ENCODE peak calls at places on chromosomes 13 and 19, in ten cellular contexts. K, P, C, U, S, J, T, D, B and L are unnamed samples.

GRCh38 chr13:107883561-107884175 is 331.7 kb downstream of the LIG4 start:
- DNase-seq in K (no peak), P (no peak), C (peak), U (no peak), S (no peak), J (peak), T (no peak), D (no peak), B (no peak), L (peak)

GRCh38 chr19:45506991-45507863 is at the start of gene VASP:
- DNase-seq in K (peak), P (peak), C (peak), U (peak), S (peak), J (peak), T (peak), D (no peak), B (peak), L (peak)

GRCh38 chr13:66492479-66492878 is 737.7 kb downstream of the PCDH9 start:
- DNase-seq in K (no peak), P (no peak), C (peak), U (no peak), S (no peak), J (no peak), T (no peak), D (no peak), B (no peak), L (no peak)

GRCh38 chr19:40433391-40434216 is 7.8 kb upstream of the SERTAD1 start:
- DNase-seq in K (peak), P (peak), C (peak), U (peak), S (peak), J (peak), T (peak), D (peak), B (peak), L (peak)

GRCh38 chr19:48872884-48873475 is 759 bp downstream of the PPP1R15A start:
- DNase-seq in K (peak), P (peak), C (peak), U (peak), S (peak), J (peak), T (peak), D (peak), B (no peak), L (peak)

GRCh38 chr13:51806571-51806970 is 2.6 kb upstream of the DHRS12 start:
- DNase-seq in K (no peak), P (no peak), C (no peak), U (no peak), S (peak), J (no peak), T (no peak), D (no peak), B (no peak), L (peak)

GRCh38 chr19:8004723-8005513 is 523 bp downstream of the ELAVL1 start:
- DNase-seq in K (peak), P (no peak), C (peak), U (peak), S (peak), J (no peak), T (no peak), D (no peak), B (no peak), L (peak)

GRCh38 chr13:27967736-27968315 is 1.3 kb downstream of the CDX2 start:
- DNase-seq in K (no peak), P (no peak), C (peak), U (no peak), S (no peak), J (no peak), T (no peak), D (no peak), B (no peak), L (no peak)

GRCh38 chr19:15829277-15829770 is 13.9 kb upstream of the OR10H1 start:
- DNase-seq in K (no peak), P (no peak), C (no peak), U (no peak), S (no peak), J (no peak), T (no peak), D (no peak), B (no peak), L (no peak)

GRCh38 chr19:46924874-46925547 is 64.2 kb downstream of the ARHGAP35 start:
- DNase-seq in K (no peak), P (peak), C (no peak), U (no peak), S (no peak), J (no peak), T (no peak), D (no peak), B (no peak), L (no peak)

GRCh38 chr19:8926341-8926740 is 83.9 kb downstream of the MUC16 start:
- DNase-seq in K (no peak), P (no peak), C (no peak), U (no peak), S (no peak), J (no peak), T (no peak), D (no peak), B (no peak), L (no peak)

GRCh38 chr13:46797468-46798237 is 692 bp upstream of the ESD start:
- DNase-seq in K (no peak), P (peak), C (no peak), U (no peak), S (peak), J (peak), T (no peak), D (no peak), B (no peak), L (no peak)

GRCh38 chr19:49763230-49763629 is at the start of gene TSKS:
- DNase-seq in K (no peak), P (no peak), C (no peak), U (no peak), S (no peak), J (no peak), T (no peak), D (no peak), B (no peak), L (no peak)

GRCh38 chr19:1315470-1316166 is 29.9 kb downstream of the EFNA2 start:
- DNase-seq in K (peak), P (peak), C (peak), U (no peak), S (peak), J (peak), T (no peak), D (no peak), B (no peak), L (peak)

GRCh38 chr13:94673841-94674240 is 38.5 kb downstream of the SOX21 start:
- DNase-seq in K (no peak), P (no peak), C (no peak), U (no peak), S (no peak), J (no peak), T (no peak), D (no peak), B (no peak), L (no peak)

GRCh38 chr19:38234615-38235014 is 10.6 kb upstream of the DPF1 start:
- DNase-seq in K (no peak), P (no peak), C (peak), U (no peak), S (no peak), J (no peak), T (no peak), D (no peak), B (no peak), L (no peak)

GRCh38 chr19:2616741-2617392 is 85.6 kb downstream of the GNG7 start:
- DNase-seq in K (peak), P (peak), C (no peak), U (no peak), S (no peak), J (no peak), T (no peak), D (no peak), B (no peak), L (no peak)

GRCh38 chr19:6048808-6049405 is 61.4 kb downstream of the RFX2 start:
- DNase-seq in K (peak), P (peak), C (peak), U (peak), S (peak), J (peak), T (peak), D (no peak), B (no peak), L (peak)

GRCh38 chr13:57627663-57628062 is 3.9 kb upstream of the PCDH17 start:
- DNase-seq in K (no peak), P (no peak), C (peak), U (no peak), S (peak), J (no peak), T (no peak), D (no peak), B (no peak), L (peak)

GRCh38 chr19:16608290-16608704 is 19.7 kb downstream of the MED26 start:
- DNase-seq in K (no peak), P (no peak), C (peak), U (no peak), S (peak), J (peak), T (no peak), D (no peak), B (no peak), L (peak)

GRCh38 chr13:21984156-21984555 is 313.3 kb downstream of the FGF9 start:
- DNase-seq in K (no peak), P (no peak), C (no peak), U (no peak), S (no peak), J (no peak), T (no peak), D (no peak), B (no peak), L (no peak)

GRCh38 chr13:113656831-113657671 is 947 bp downstream of the ATP4B start:
- DNase-seq in K (no peak), P (peak), C (no peak), U (no peak), S (no peak), J (no peak), T (no peak), D (no peak), B (no peak), L (no peak)

GRCh38 chr13:113001251-113002140 is 32.5 kb downstream of the MCF2L start:
- DNase-seq in K (peak), P (no peak), C (peak), U (no peak), S (no peak), J (no peak), T (no peak), D (no peak), B (no peak), L (peak)

GRCh38 chr13:60398949-60399589 is 2.0 kb downstream of the TDRD3 start:
- DNase-seq in K (no peak), P (no peak), C (peak), U (no peak), S (peak), J (no peak), T (no peak), D (no peak), B (no peak), L (no peak)

GRCh38 chr13:114015111-114015551 is 41.3 kb upstream of the C13orf46 start:
- DNase-seq in K (no peak), P (no peak), C (no peak), U (no peak), S (no peak), J (no peak), T (no peak), D (no peak), B (no peak), L (no peak)

GRCh38 chr13:107753286-107753685 is 462.1 kb downstream of the LIG4 start:
- DNase-seq in K (no peak), P (no peak), C (no peak), U (no peak), S (no peak), J (no peak), T (no peak), D (no peak), B (no peak), L (peak)

GRCh38 chr19:17424743-17425365 is 5.0 kb downstream of the MVB12A start:
- DNase-seq in K (peak), P (no peak), C (peak), U (no peak), S (peak), J (no peak), T (no peak), D (no peak), B (no peak), L (peak)

GRCh38 chr19:38759590-38760003 is 13.7 kb downstream of the LGALS7 start:
- DNase-seq in K (no peak), P (peak), C (no peak), U (no peak), S (peak), J (no peak), T (no peak), D (no peak), B (no peak), L (no peak)

GRCh38 chr19:34191355-34191962 is 19.2 kb downstream of the LSM14A start:
- DNase-seq in K (no peak), P (no peak), C (no peak), U (no peak), S (no peak), J (no peak), T (no peak), D (no peak), B (no peak), L (no peak)

GRCh38 chr13:113029487-113030258 is 60.7 kb downstream of the MCF2L start:
- DNase-seq in K (peak), P (no peak), C (peak), U (peak), S (no peak), J (no peak), T (no peak), D (no peak), B (no peak), L (peak)

GRCh38 chr13:108957369-108958012 is 328.1 kb downstream of the MYO16 start:
- DNase-seq in K (no peak), P (no peak), C (peak), U (no peak), S (peak), J (peak), T (no peak), D (no peak), B (no peak), L (peak)

GRCh38 chr13:50762969-50763568 is 80.4 kb downstream of the DLEU7 start:
- DNase-seq in K (no peak), P (no peak), C (no peak), U (no peak), S (no peak), J (no peak), T (no peak), D (no peak), B (no peak), L (no peak)

GRCh38 chr13:44313674-44314073 is 60.0 kb upstream of the SERP2 start:
- DNase-seq in K (no peak), P (no peak), C (peak), U (no peak), S (peak), J (peak), T (no peak), D (no peak), B (no peak), L (peak)

GRCh38 chr13:70043685-70044084 is 63.9 kb upstream of the ATXN8OS start:
- DNase-seq in K (no peak), P (no peak), C (peak), U (no peak), S (no peak), J (no peak), T (no peak), D (no peak), B (no peak), L (peak)

GRCh38 chr13:35524192-35524591 is 47.7 kb upstream of the MAB21L1 start:
- DNase-seq in K (no peak), P (no peak), C (no peak), U (no peak), S (peak), J (no peak), T (no peak), D (no peak), B (no peak), L (peak)

GRCh38 chr19:44723952-44724319 is 24.6 kb upstream of the BCL3 start:
- DNase-seq in K (peak), P (peak), C (peak), U (peak), S (peak), J (peak), T (peak), D (peak), B (peak), L (peak)